ENCODE peak calls at places on chromosomes 4 and X, in eight cellular contexts. Z is GM13977; K is DND-41; D is CD8-positive, alpha-beta T cell; V is uterus; R is GM23338; Q is dorsolateral prefrontal cortex; F is lung. I is an unnamed sample.

GRCh38 chr4:16667464-16667863 is 231.0 kb downstream of the LDB2 start:
- DNase-seq in D (no peak), K (no peak), R (no peak), V (no peak), F (no peak), Z (no peak), Q (no peak), I (no peak)

GRCh38 chrX:27675493-27675892 is 85.3 kb downstream of the DCAF8L2 start:
- DNase-seq in F (no peak), V (no peak), K (no peak), Z (no peak), R (no peak), D (no peak), Q (no peak), I (no peak)

GRCh38 chr4:158302076-158302866 is 92.0 kb downstream of the TMEM144 start:
- DNase-seq in K (no peak), D (no peak), Z (no peak), F (no peak), R (no peak), Q (no peak), V (no peak), I (no peak)

GRCh38 chr4:113825272-113825671 is 63.7 kb upstream of the CAMK2D start:
- DNase-seq in V (no peak), K (peak), R (no peak), D (no peak), F (no peak), Q (no peak), Z (no peak), I (no peak)

GRCh38 chr4:38782452-38783108 is at the start of gene TLR10:
- DNase-seq in Q (no peak), F (peak), D (no peak), R (peak), Z (peak), K (peak), V (peak), I (no peak)

GRCh38 chr4:173866289-173866688 is 336.3 kb upstream of the HAND2 start:
- DNase-seq in Q (no peak), Z (no peak), F (no peak), D (no peak), V (no peak), K (no peak), R (no peak), I (no peak)

GRCh38 chrX:30612250-30612655 is 34.7 kb upstream of the TASL start:
- DNase-seq in Z (no peak), V (no peak), R (no peak), F (no peak), K (no peak), D (no peak), Q (no peak), I (no peak)

GRCh38 chr4:125833-126232 is 1.5 kb downstream of the ZNF718 start:
- DNase-seq in K (no peak), Q (no peak), D (no peak), Z (no peak), V (no peak), R (peak), F (no peak), I (no peak)

GRCh38 chr4:68021185-68021584 is 57.9 kb upstream of the TMPRSS11A start:
- DNase-seq in D (no peak), R (no peak), V (no peak), F (no peak), Z (no peak), K (no peak), Q (no peak), I (no peak)

GRCh38 chrX:41407816-41408215 is 39.3 kb upstream of the NYX start:
- DNase-seq in D (no peak), K (no peak), Z (no peak), F (no peak), V (no peak), R (no peak), Q (no peak), I (no peak)

GRCh38 chr4:159071178-159071968 is 31.5 kb upstream of the RAPGEF2 start:
- DNase-seq in V (no peak), K (no peak), D (no peak), R (peak), Z (no peak), F (no peak), Q (no peak), I (no peak)

GRCh38 chrX:149504915-149505651 is at the start of gene IDS:
- DNase-seq in V (peak), D (peak), Z (peak), R (peak), F (peak), Q (peak), K (peak), I (peak)

GRCh38 chrX:111490683-111491082 is 20.8 kb upstream of the SERTM2 start:
- DNase-seq in R (no peak), Q (no peak), K (no peak), D (no peak), V (no peak), Z (no peak), F (no peak), I (no peak)

GRCh38 chrX:38893441-38893840 is 92.2 kb downstream of the MID1IP1 start:
- DNase-seq in V (no peak), D (no peak), K (no peak), R (no peak), F (no peak), Q (no peak), Z (no peak), I (no peak)

GRCh38 chr4:126268106-126268505 is 953.4 kb downstream of the FAT4 start:
- DNase-seq in Q (no peak), V (no peak), D (no peak), Z (no peak), F (no peak), K (no peak), R (no peak), I (no peak)

GRCh38 chrX:9341305-9342201 is 123.3 kb upstream of the TBL1X start:
- DNase-seq in Z (peak), F (peak), K (peak), R (peak), D (no peak), Q (no peak), V (peak), I (no peak)

GRCh38 chr4:30717208-30718020 is 2.8 kb upstream of the PCDH7 start:
- DNase-seq in F (peak), Z (peak), V (peak), K (no peak), Q (peak), D (no peak), R (peak), I (peak)

GRCh38 chr4:106659386-106659785 is 290.8 kb upstream of the GIMD1 start:
- DNase-seq in Q (no peak), K (no peak), Z (no peak), F (no peak), V (no peak), D (no peak), R (no peak), I (no peak)

GRCh38 chr4:165190591-165191212 is 16.7 kb upstream of the KLHL2 start:
- DNase-seq in R (no peak), D (no peak), V (no peak), F (no peak), Q (no peak), K (no peak), Z (no peak), I (no peak)

GRCh38 chr4:8319061-8319460 is 49.5 kb downstream of the HTRA3 start:
- DNase-seq in R (no peak), V (no peak), Z (no peak), D (no peak), K (no peak), Q (no peak), F (no peak), I (peak)

GRCh38 chr4:129988957-129989356 is 893.0 kb downstream of the C4orf33 start:
- DNase-seq in R (no peak), K (no peak), F (no peak), Q (no peak), V (no peak), D (no peak), Z (no peak), I (no peak)

GRCh38 chr4:7388627-7389026 is 46.1 kb downstream of the PSAPL1 start:
- DNase-seq in F (no peak), V (no peak), Z (no peak), Q (peak), R (no peak), D (no peak), K (no peak), I (peak)

GRCh38 chrX:40922307-40922706 is 162.9 kb upstream of the USP9X start:
- DNase-seq in Q (no peak), K (no peak), F (no peak), Z (no peak), V (no peak), R (peak), D (no peak), I (no peak)

GRCh38 chrX:1316527-1316926 is 20.1 kb upstream of the IL3RA start:
- DNase-seq in F (peak), Q (peak), K (no peak), Z (no peak), D (no peak), R (no peak), V (no peak), I (no peak)

GRCh38 chrX:115388879-115389278 is 99.4 kb downstream of the LUZP4 start:
- DNase-seq in V (no peak), Q (no peak), K (no peak), D (no peak), F (no peak), R (no peak), Z (no peak), I (no peak)

GRCh38 chr4:143641406-143641805 is 59.1 kb downstream of the FREM3 start:
- DNase-seq in D (no peak), R (no peak), Z (no peak), K (no peak), F (no peak), V (no peak), Q (no peak), I (no peak)

GRCh38 chr4:188596027-188596426 is 456.8 kb downstream of the TRIML1 start:
- DNase-seq in Z (no peak), K (no peak), V (no peak), R (no peak), Q (no peak), F (no peak), D (no peak), I (no peak)

GRCh38 chr4:176002007-176002623 is 63.5 kb upstream of the WDR17 start:
- DNase-seq in F (peak), K (no peak), V (no peak), Z (peak), D (no peak), Q (peak), R (peak), I (no peak)

GRCh38 chr4:180717451-180717850 is 1525.8 kb upstream of the TENM3 start:
- DNase-seq in R (no peak), D (no peak), V (no peak), K (no peak), F (no peak), Q (no peak), Z (no peak), I (no peak)

GRCh38 chrX:69615323-69615722 is 590 bp upstream of the EDA start:
- DNase-seq in F (no peak), Q (no peak), Z (no peak), D (no peak), K (no peak), V (no peak), R (peak), I (no peak)

GRCh38 chr4:184406915-184407314 is 67.4 kb downstream of the IRF2 start:
- DNase-seq in D (no peak), V (no peak), F (no peak), Z (no peak), Q (no peak), K (no peak), R (no peak), I (no peak)

GRCh38 chr4:95215991-95216605 is 332.7 kb downstream of the UNC5C start:
- DNase-seq in K (no peak), V (no peak), D (no peak), Z (no peak), R (no peak), Q (no peak), F (no peak), I (no peak)

GRCh38 chr4:77921701-77922100 is 59.1 kb downstream of the MRPL1 start:
- DNase-seq in Z (no peak), D (no peak), F (no peak), K (no peak), R (no peak), V (no peak), Q (no peak), I (no peak)

GRCh38 chrX:101415180-101416130 is 7.4 kb downstream of the HNRNPH2 start:
- DNase-seq in Q (no peak), R (peak), V (peak), Z (peak), D (peak), F (peak), K (peak), I (no peak)

DNA sequence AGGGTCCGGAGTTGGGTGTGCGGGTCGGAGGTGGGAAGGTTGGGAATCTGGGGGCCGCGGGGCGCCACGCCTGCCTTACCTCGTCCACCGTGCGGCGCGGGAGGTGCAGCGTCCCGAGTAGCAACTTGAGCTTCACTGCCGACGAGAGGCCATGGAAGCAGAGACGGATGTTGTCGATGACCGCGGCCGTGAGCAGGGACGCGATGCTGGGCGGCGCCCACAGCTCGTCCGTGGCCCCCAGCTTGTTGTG is 178 bp downstream of the NELFA start:
- DNase-seq in Q (no peak), V (no peak), F (no peak), Z (no peak), K (no peak), D (no peak), R (peak), I (no peak)
- TF ChIP-seq CTCF in Q (no peak), V (no peak), F (no peak), Z (no peak), K (peak), D (no peak), R (no peak), I (no peak)

GRCh38 chr4:170259631-170260153 is 169.9 kb upstream of the AADAT start:
- DNase-seq in V (peak), Z (peak), R (peak), D (peak), K (peak), F (peak), Q (peak), I (no peak)
- TF ChIP-seq CTCF in V (peak), Z (peak), R (peak), D (no peak), K (peak), F (peak), Q (peak), I (peak)

DNA sequence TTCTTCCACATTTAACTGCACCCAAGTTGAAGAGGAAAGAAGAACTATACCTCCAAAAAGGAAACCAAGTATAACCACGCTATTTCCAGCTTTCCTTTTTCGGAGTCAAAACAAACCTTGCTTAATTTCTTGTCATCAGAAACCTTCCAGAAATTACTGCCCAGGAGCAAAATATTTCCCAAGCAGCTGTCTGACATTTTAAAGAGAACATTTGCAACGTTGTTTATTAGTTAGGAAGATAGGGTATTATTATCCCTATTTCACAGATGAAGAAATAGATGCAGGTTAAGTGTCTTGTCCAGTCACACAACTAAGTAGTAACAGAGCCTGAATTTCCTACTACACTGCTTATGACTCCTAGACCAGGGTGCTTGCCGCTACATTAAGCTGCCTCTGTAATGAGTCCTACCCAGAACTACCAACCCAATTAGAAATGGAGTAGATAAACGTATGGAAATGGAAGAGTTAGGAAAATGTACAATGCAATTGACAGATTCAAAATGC is 2.2 kb upstream of the ACSL4 start:
- DNase-seq in F (no peak), K (no peak), Q (no peak), D (no peak), Z (no peak), V (no peak), R (no peak), I (no peak)
- TF ChIP-seq CTCF in F (no peak), K (no peak), Q (no peak), D (no peak), Z (no peak), V (no peak), R (no peak), I (no peak)

GRCh38 chrX:47361538-47362511 is 8.6 kb upstream of the ZNF157 start:
- DNase-seq in V (peak), R (peak), Q (peak), D (peak), Z (peak), F (peak), K (peak), I (no peak)
- TF ChIP-seq CTCF in V (no peak), R (no peak), Q (peak), D (no peak), Z (no peak), F (no peak), K (no peak), I (peak)

GRCh38 chr4:168863719-168864632 is 146.1 kb downstream of the CBR4 start:
- DNase-seq in F (no peak), V (no peak), D (no peak), R (no peak), Z (no peak), K (no peak), Q (no peak), I (no peak)

GRCh38 chr4:168866635-168867034 is 143.4 kb downstream of the CBR4 start:
- DNase-seq in Z (no peak), V (no peak), K (no peak), F (no peak), R (no peak), Q (no peak), D (no peak), I (no peak)

GRCh38 chr4:168865854-168866253 is 144.2 kb downstream of the CBR4 start:
- DNase-seq in R (no peak), Q (no peak), D (no peak), V (no peak), F (no peak), Z (no peak), K (no peak), I (no peak)

GRCh38 chr4:168867128-168867527 is 142.9 kb downstream of the CBR4 start:
- DNase-seq in R (no peak), V (no peak), D (no peak), Q (no peak), Z (no peak), F (no peak), K (no peak), I (no peak)

GRCh38 chr4:168864831-168865541 is 145.1 kb downstream of the CBR4 start:
- DNase-seq in V (no peak), K (no peak), Z (no peak), R (peak), F (no peak), Q (no peak), D (no peak), I (no peak)
- TF ChIP-seq CTCF in V (no peak), K (peak), Z (no peak), R (peak), F (no peak), Q (no peak), D (no peak), I (peak)

DNA sequence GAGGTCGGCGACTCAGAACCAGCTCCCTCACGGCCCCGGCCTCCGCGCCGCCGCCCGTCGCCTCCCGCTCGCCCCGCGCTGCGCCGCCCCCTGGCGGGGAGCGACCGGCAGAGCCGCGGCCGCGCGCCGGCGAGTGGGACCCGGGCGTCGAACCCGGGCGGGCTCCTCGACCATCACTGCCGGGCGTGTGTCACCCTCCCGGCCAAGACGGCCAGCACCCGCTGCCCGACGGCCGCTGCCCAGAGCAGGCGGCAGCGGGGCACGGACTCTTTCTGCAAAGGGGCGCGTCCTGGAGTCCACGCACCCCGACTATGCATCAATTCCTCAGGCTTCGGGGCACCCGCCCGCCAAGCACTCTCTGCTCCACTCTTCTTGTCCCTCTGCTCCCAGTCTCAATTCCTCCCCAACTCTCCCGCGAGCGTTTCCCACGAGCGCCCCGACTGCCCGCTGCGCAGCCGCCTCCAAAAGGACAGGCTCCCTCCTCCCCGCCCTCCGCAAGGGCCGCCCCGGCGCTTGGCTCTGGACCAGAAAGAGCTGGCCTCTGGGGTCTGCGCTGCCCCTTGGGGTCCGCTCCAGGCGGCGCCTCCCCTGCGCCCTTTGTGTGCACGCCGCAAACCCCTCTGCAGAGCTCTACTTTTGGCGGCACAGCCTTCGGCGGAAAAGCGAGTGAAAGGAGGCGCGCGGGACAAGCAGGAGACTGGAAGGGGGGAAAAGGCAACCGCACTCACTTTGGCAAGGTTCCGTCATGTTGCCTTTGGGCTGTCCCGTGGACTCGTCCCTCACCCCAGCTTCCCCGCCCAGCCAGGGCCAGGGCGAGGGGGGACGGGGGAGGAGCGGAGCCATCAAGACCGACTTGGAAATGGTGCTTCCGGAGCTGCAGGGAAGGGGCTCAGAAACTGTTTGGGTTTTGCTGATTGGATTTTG is 1.1 kb downstream of the PDE5A start:
- DNase-seq in Z (peak), K (no peak), D (peak), F (peak), V (peak), Q (peak), R (peak), I (peak)
- TF ChIP-seq CTCF in Z (peak), K (no peak), D (peak), F (peak), V (peak), Q (peak), R (peak), I (peak)

GRCh38 chrX:19127649-19128168 is 5.4 kb upstream of the ADGRG2 start:
- DNase-seq in Z (no peak), R (no peak), Q (no peak), D (no peak), V (peak), K (no peak), F (no peak), I (no peak)

GRCh38 chrX:19133784-19134183 is 11.5 kb upstream of the ADGRG2 start:
- DNase-seq in R (no peak), V (no peak), Q (no peak), D (no peak), K (no peak), F (no peak), Z (no peak), I (no peak)

GRCh38 chrX:19129694-19130093 is 7.4 kb upstream of the ADGRG2 start:
- DNase-seq in V (no peak), K (no peak), R (no peak), D (no peak), Q (no peak), F (no peak), Z (no peak), I (no peak)

GRCh38 chrX:19130628-19131027 is 8.4 kb upstream of the ADGRG2 start:
- DNase-seq in D (no peak), Z (no peak), K (no peak), F (no peak), Q (no peak), R (no peak), V (no peak), I (no peak)
- TF ChIP-seq CTCF in D (no peak), Z (no peak), K (no peak), F (no peak), Q (no peak), R (no peak), V (no peak), I (no peak)

GRCh38 chr4:74134500-74134852 is 23.4 kb upstream of the MTHFD2L start:
- DNase-seq in Q (no peak), R (no peak), V (no peak), F (no peak), K (no peak), D (no peak), Z (no peak), I (no peak)
- TF ChIP-seq CTCF in Q (no peak), R (no peak), V (no peak), F (no peak), K (no peak), D (no peak), Z (no peak), I (peak)